ENCODE peak calls at places on chromosomes 13 and 19, in five cellular contexts. R, Q, X, E and I are unnamed samples.

GRCh38 chr19:35856001-35856400 is 710 bp upstream of the KIRREL2 start:
- DNase-seq in Q (peak), R (no peak), X (no peak), E (no peak), I (no peak)

GRCh38 chr13:108609353-108609752 is 20.1 kb upstream of the MYO16 start:
- DNase-seq in E (no peak), Q (peak), X (no peak), R (no peak), I (no peak)

GRCh38 chr19:989381-990081 is 5.4 kb downstream of the WDR18 start:
- DNase-seq in X (no peak), R (no peak), E (no peak), Q (no peak), I (peak)

GRCh38 chr13:110965038-110965754 is 50.3 kb upstream of the ANKRD10 start:
- DNase-seq in X (no peak), E (no peak), R (peak), Q (no peak), I (no peak)

GRCh38 chr19:17753976-17754375 is 2.7 kb downstream of the FCHO1 start:
- DNase-seq in X (no peak), Q (no peak), R (no peak), E (no peak), I (no peak)

GRCh38 chr13:50170447-50171037 is 155.3 kb downstream of the KCNRG start:
- DNase-seq in R (no peak), Q (no peak), E (no peak), X (no peak), I (no peak)

GRCh38 chr19:2332341-2333026 is 4.0 kb downstream of the SPPL2B start:
- DNase-seq in Q (no peak), E (peak), X (no peak), R (no peak), I (no peak)

GRCh38 chr13:99182439-99182838 is 18.2 kb upstream of the UBAC2 start:
- DNase-seq in Q (no peak), E (no peak), X (no peak), R (no peak), I (no peak)

GRCh38 chr13:100514788-100515409 is 73.7 kb downstream of the GGACT start:
- DNase-seq in R (peak), E (peak), X (peak), Q (peak), I (peak)

GRCh38 chr13:71869274-71869673 is 2.3 kb upstream of the DACH1 start:
- DNase-seq in E (no peak), R (no peak), Q (no peak), X (no peak), I (no peak)

GRCh38 chr13:95784161-95784880 is 107.4 kb downstream of the DNAJC3 start:
- DNase-seq in Q (no peak), R (no peak), X (no peak), E (no peak), I (no peak)

GRCh38 chr19:48480151-48480475 is 10.9 kb downstream of the CYTH2 start:
- DNase-seq in X (peak), Q (no peak), R (no peak), E (no peak), I (no peak)

GRCh38 chr19:46373573-46374359 is 26.9 kb downstream of the PPP5C start:
- DNase-seq in Q (no peak), R (no peak), E (peak), X (peak), I (no peak)

GRCh38 chr19:4442846-4443146 is 14.8 kb downstream of the UBXN6 start:
- DNase-seq in E (no peak), Q (no peak), R (no peak), X (no peak), I (no peak)

GRCh38 chr19:46704379-46705076 is 12.4 kb downstream of the PRKD2 start:
- DNase-seq in X (peak), Q (peak), E (peak), R (peak), I (peak)

GRCh38 chr13:22848539-22849052 is 332.2 kb upstream of the SGCG start:
- DNase-seq in Q (no peak), E (no peak), R (peak), X (no peak), I (no peak)

GRCh38 chr19:2193807-2194206 is 30.1 kb downstream of the DOT1L start:
- DNase-seq in X (no peak), E (no peak), Q (no peak), R (no peak), I (no peak)

GRCh38 chr13:36193151-36193855 is 21.1 kb downstream of the SOHLH2 start:
- DNase-seq in E (no peak), R (no peak), X (no peak), Q (no peak), I (no peak)

GRCh38 chr13:108086678-108087077 is 128.7 kb downstream of the LIG4 start:
- DNase-seq in Q (no peak), X (no peak), R (no peak), E (no peak), I (no peak)

GRCh38 chr13:44219808-44220544 is 153.6 kb upstream of the SERP2 start:
- DNase-seq in Q (no peak), R (no peak), X (no peak), E (no peak), I (no peak)

GRCh38 chr13:113110048-113110851 is 4.7 kb downstream of the F7 start:
- DNase-seq in E (no peak), R (no peak), Q (no peak), X (no peak), I (peak)

GRCh38 chr19:5336195-5336965 is 4.2 kb downstream of the PTPRS start:
- DNase-seq in Q (no peak), E (no peak), R (no peak), X (no peak), I (no peak)

GRCh38 chr13:71813187-71813586 is 53.8 kb downstream of the DACH1 start:
- DNase-seq in E (no peak), X (no peak), R (no peak), Q (no peak), I (no peak)

GRCh38 chr13:29304148-29304547 is 291.3 kb downstream of the SLC7A1 start:
- DNase-seq in X (no peak), R (no peak), E (no peak), Q (no peak), I (no peak)

GRCh38 chr13:91375119-91375729 is 23.2 kb upstream of the GPC5 start:
- DNase-seq in R (peak), E (no peak), X (no peak), Q (no peak), I (no peak)

GRCh38 chr19:13366529-13367143 is 139.6 kb downstream of the CACNA1A start:
- DNase-seq in E (no peak), R (peak), X (no peak), Q (peak), I (no peak)

GRCh38 chr19:5147971-5148793 is 179.3 kb downstream of the KDM4B start:
- DNase-seq in R (no peak), X (no peak), E (no peak), Q (no peak), I (no peak)

DNA sequence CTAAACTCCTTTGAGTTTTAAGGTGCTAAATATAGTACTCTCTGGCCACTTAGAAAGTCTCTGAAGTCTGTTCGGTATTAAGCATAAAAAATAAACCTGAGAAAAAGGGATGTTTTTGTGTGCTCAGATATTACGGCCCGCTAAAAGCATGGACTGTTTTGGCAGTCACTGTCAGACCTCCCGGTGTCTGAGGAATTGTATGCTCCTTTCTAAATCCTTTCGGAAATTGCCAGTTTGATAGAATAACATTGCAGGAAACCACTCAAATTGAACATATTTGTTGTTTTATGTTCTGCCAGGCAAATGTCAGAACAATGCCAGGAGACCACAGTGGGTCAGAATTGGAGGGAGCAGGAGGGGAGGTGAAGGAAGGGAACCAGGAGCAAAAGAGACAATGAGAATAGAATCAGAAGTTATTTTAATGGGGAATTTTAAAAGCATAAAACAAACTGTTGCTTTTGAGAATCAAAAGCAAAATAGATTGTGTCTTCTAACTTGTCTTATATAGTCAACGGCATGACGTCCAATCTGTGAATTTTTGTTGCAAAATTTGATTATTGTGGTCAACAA is 257.3 kb downstream of the SPRY2 start:
- DNase-seq in X (no peak), Q (no peak), E (peak), R (no peak), I (no peak)
- TF ChIP-seq CTCF in X (no peak), Q (no peak), E (no peak), R (no peak), I (no peak)

DNA sequence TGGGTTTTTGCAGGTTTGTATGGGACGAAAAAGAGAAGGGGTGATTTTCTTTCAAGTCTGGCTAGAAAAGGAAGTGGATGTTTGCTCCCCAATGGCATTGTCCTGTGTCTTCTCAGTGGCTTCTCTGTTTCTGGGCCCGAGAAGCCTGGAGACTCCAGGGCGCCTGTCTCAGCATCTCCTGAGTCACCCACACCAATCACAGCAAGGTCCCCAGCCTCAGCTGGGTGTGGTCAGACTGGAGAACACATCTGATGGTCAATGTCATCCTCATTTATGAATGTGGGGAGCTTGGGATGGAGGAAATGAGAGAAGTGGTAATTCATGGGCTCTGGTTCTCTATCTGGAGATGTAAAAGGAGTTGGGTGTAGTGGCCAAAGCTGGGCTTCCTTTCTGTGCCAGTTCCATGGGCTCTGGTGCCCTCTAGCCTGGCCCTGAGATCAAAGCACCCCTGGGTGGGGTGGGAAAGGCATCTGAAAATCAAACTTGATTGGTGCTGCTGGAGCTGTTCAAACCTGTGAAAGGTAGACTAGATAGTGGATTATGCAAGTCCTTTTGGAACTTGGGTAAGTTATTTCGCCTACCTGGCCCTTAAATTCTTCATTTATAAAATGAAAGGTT is 13.4 kb downstream of the RASL11A start:
- DNase-seq in Q (no peak), R (no peak), X (no peak), E (no peak), I (no peak)
- TF ChIP-seq CTCF in Q (peak), R (no peak), X (peak), E (no peak), I (no peak)

DNA sequence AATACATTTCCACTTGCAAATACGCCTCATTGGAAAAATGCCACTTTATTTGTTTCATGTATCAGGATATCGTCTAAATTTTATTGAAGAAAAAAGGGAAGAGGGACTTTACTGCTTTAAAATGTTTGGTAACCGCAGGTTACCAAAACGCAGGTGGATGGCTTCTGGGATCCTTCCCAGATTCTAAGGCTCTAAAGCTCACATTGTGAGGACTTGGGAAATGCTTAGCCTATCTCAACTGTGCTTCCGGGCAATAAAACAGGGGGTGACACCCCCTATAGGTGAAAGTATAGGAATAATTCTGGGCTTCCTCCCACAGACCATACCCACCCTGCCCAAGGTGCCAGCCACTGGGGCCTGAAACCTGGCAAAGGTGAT is 73.2 kb upstream of the IPO5 start:
- DNase-seq in R (no peak), E (no peak), Q (no peak), X (no peak), I (no peak)
- TF ChIP-seq CTCF in R (no peak), E (no peak), Q (no peak), X (no peak), I (no peak)

GRCh38 chr19:49518033-49518432 is 5.6 kb downstream of the FCGRT start:
- DNase-seq in R (no peak), Q (no peak), X (no peak), E (no peak), I (no peak)

GRCh38 chr19:49524812-49525455 is 2.9 kb upstream of the RCN3 start:
- DNase-seq in Q (no peak), E (no peak), X (no peak), R (no peak), I (no peak)

GRCh38 chr19:49515767-49516166 is 3.3 kb downstream of the FCGRT start:
- DNase-seq in X (no peak), Q (no peak), E (no peak), R (no peak), I (no peak)

DNA sequence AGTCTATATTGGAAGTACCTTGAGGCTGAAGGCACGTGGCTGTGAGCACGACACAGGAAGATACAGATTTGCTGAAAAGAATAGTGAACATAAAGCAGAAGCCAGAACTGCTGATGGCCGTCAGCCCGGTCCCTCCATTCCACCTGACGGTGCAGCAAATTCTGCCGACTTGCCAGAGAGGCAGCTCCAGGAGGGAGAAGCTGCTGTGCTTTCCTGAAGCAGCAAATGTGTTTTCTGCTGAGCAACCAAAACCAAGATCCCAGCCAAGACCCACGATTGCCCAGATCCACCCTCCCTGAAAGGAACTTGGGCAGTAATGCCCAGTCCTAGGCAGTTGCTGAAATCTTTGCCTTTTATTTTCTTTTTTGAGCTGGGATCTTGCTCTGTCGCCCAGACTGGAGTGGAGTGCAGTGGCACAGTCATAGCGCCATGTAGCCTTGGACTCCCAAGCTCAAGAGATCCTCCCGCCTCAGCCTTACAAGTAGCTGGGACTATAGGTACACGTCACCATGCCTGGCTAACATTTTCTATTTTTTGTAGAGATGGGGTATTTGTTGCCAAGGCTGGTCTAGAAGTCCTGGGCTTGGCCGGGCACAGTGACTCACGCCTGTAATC is 7.0 kb upstream of the RCN3 start:
- DNase-seq in X (no peak), E (no peak), R (no peak), Q (no peak), I (no peak)
- TF ChIP-seq CTCF in X (no peak), E (no peak), R (no peak), Q (no peak), I (no peak)

DNA sequence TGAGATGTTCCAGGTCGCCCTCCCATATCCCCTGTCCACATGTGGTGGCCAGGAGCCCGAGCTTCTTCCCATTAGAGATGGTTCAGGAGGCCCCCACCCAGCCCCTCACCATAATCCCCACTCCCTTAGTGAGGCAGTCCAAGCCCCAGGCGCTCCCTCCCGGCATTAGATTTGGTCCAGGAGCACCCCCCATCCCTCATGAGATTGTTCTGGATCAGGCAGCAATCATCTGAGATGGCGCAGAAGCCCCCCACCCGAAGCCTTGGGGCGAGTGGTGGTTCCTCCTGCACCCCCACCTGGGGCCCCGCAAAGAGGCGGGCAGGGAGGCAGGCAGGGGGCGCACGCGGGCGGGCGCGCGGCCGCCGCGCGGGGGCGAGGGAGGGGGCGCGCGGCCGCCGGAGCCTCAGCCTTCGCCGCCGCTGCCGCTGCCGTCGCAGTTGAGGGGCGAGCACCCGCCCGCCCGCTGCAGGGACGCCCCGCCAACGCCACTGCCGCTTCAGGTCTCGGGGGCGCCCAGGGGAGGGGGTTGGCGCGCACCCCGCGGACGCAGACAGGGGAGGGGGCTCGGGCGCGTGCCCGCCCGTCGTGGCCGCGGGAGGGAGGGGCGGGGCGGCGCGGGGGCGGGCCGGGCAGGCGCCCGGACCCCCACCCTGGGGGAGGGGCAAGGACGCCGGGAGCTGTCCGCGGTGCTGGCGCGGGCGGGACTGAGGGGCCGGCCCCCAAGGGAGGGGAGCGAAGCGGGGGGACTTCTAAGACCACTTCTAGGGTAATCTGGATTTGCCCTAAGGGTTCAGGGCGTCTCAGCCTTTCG is 46.4 kb upstream of the SHKBP1 start:
- DNase-seq in X (no peak), R (peak), Q (peak), E (peak), I (peak)
- TF ChIP-seq CTCF in X (peak), R (peak), Q (peak), E (no peak), I (no peak)

GRCh38 chr19:8512991-8513686 is 828 bp downstream of the ZNF414 start:
- DNase-seq in E (no peak), Q (no peak), X (no peak), R (no peak), I (no peak)
- TF ChIP-seq CTCF in E (no peak), Q (no peak), X (no peak), R (no peak), I (no peak)